ENCODE peak calls at places on chromosomes 16 and 17, in seven cellular contexts. Y is esophagus squamous epithelium, T is ovary, D is sigmoid colon, S is gastrocnemius medialis, I is NB4, V is tibial nerve. K is an unnamed sample.

GRCh38 chr17:63544467-63545301 is 5.6 kb upstream of the DCAF7 start:
- DNase-seq in T (no peak), V (no peak), Y (no peak), D (no peak), S (no peak), I (no peak), K (peak; percentile 67)

GRCh38 chr17:73389411-73389810 is 77.6 kb upstream of the CDC42EP4 start:
- DNase-seq in T (no peak), Y (no peak), V (no peak), I (no peak), D (no peak), S (no peak), K (no peak)

GRCh38 chr16:749010-749409 is 8.2 kb upstream of the CIAO3 start:
- DNase-seq in D (no peak), V (no peak), Y (no peak), T (no peak), S (no peak), I (no peak), K (no peak)

GRCh38 chr16:88976359-88977027 is 514 bp downstream of the CBFA2T3 start:
- DNase-seq in I (peak; percentile 56), Y (no peak), V (no peak), D (no peak), S (no peak), T (no peak), K (no peak)

GRCh38 chr17:40086150-40087044 is 14.0 kb downstream of the NR1D1 start:
- DNase-seq in V (no peak), I (peak; percentile 62), Y (no peak), D (no peak), T (peak; percentile 72), S (peak; percentile 62), K (peak; percentile 16)

GRCh38 chr17:66714046-66715023 is 120.6 kb upstream of the CACNG5 start:
- DNase-seq in T (no peak), I (no peak), V (no peak), D (no peak), Y (no peak), S (peak; percentile 24), K (peak; percentile 79)

GRCh38 chr16:31471875-31472558 is at the start of gene TGFB1I1:
- DNase-seq in T (peak; percentile 85), I (peak; percentile 87), S (no peak), V (peak; percentile 40), Y (no peak), D (peak; percentile 94), K (peak; percentile 94)

GRCh38 chr17:36673637-36674277 is 72.4 kb downstream of the MRM1 start:
- DNase-seq in S (no peak), Y (no peak), V (no peak), D (no peak), I (no peak), T (no peak), K (no peak)

GRCh38 chr16:84559311-84559932 is 55.0 kb upstream of the MEAK7 start:
- DNase-seq in D (no peak), T (no peak), Y (no peak), I (no peak), S (no peak), V (no peak), K (no peak)

GRCh38 chr16:77991701-77992100 is 30.6 kb upstream of the CLEC3A start:
- DNase-seq in V (no peak), D (no peak), Y (no peak), I (no peak), T (no peak), S (no peak), K (no peak)

GRCh38 chr17:27579304-27579703 is 51.7 kb upstream of the LGALS9 start:
- DNase-seq in I (no peak), V (no peak), S (no peak), Y (no peak), D (no peak), T (no peak), K (no peak)

GRCh38 chr17:63702223-63702577 is 2.3 kb upstream of the LIMD2 start:
- DNase-seq in Y (no peak), V (no peak), I (peak; percentile 89), T (no peak), D (no peak), S (no peak), K (no peak)

GRCh38 chr17:80969030-80969673 is 22.5 kb upstream of the CHMP6 start:
- DNase-seq in I (peak; percentile 81), S (no peak), V (no peak), Y (no peak), D (no peak), T (peak; percentile 36), K (no peak)

GRCh38 chr16:84976644-84977400 is 34.5 kb downstream of the ZDHHC7 start:
- DNase-seq in V (peak; percentile 51), D (peak; percentile 83), T (no peak), S (peak; percentile 52), I (no peak), Y (no peak), K (no peak)

GRCh38 chr17:47649153-47649971 is at the start of gene KPNB1:
- DNase-seq in T (peak; percentile 99), V (peak; percentile 98), D (peak; percentile 100), Y (peak; percentile 97), I (peak; percentile 100), S (peak; percentile 100), K (peak; percentile 100)
- TF ChIP-seq POLR2A in T (peak; percentile 56), V (peak; percentile 64), D (peak; percentile 46), Y (peak; percentile 31), I (peak; percentile 58), S (peak; percentile 75), K (no peak)

GRCh38 chr16:70018254-70018653 is 67.1 kb downstream of the CLEC18A start:
- DNase-seq in Y (no peak), S (no peak), D (no peak), V (no peak), I (peak; percentile 35), T (no peak), K (no peak)
- TF ChIP-seq CTCF in Y (peak; percentile 25), S (no peak), D (no peak), V (no peak), I (peak; percentile 36), T (no peak), K (no peak)

GRCh38 chr17:1047886-1048470 is 51.0 kb downstream of the TIMM22 start:
- DNase-seq in Y (no peak), T (no peak), I (no peak), V (no peak), D (no peak), S (no peak), K (no peak)

GRCh38 chr17:1047177-1047885 is 50.4 kb downstream of the TIMM22 start:
- DNase-seq in T (no peak), I (no peak), V (no peak), D (peak; percentile 87), S (no peak), Y (no peak), K (no peak)

GRCh38 chr17:1050246-1050995 is 53.5 kb downstream of the TIMM22 start:
- DNase-seq in Y (no peak), T (no peak), I (no peak), V (no peak), S (no peak), D (no peak), K (no peak)

GRCh38 chr17:1050996-1051925 is 54.3 kb downstream of the TIMM22 start:
- DNase-seq in S (no peak), D (no peak), T (no peak), I (no peak), V (no peak), Y (no peak), K (no peak)

DNA sequence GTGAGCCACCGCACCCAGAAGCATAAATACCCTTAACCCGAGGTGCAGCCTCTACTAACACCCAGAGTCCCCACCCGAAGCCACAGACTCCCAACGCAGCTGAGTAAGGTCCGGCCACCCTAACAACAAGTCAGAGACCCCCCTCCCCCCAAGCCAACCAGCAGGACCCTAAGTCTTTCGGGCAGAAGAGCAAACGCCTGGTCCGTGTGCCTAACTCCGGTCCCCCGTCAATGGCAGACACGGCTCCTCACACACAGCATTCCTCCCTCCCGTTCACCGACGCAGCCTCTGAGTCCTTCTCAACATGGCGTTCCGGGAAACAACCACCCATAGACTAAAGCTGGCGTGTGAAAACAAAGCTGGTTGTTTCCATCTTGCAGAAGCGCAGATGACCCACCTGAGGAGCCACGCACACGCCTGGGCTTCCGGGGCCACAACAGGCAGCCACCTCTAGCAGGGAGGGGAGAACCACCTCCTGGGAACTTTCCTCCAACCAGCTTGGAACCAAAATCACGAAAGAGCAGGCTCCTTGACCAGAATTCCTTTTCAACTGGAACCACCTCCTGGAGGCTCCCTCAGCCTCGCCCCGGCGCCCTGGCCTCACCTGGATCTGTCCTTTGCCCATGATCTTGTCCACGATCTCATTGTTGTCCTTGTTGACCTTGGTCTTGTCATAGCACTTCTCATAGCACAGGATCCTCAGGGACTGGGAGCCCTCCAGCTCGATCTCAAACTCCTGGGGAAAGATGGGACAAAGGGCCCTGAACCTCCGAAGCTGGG is 52.7 kb downstream of the TIMM22 start:
- DNase-seq in V (no peak), D (no peak), S (no peak), I (no peak), Y (no peak), T (no peak), K (no peak)
- TF ChIP-seq POLR2A in V (no peak), D (no peak), S (no peak), I (no peak), Y (no peak), T (no peak), K (no peak)

DNA sequence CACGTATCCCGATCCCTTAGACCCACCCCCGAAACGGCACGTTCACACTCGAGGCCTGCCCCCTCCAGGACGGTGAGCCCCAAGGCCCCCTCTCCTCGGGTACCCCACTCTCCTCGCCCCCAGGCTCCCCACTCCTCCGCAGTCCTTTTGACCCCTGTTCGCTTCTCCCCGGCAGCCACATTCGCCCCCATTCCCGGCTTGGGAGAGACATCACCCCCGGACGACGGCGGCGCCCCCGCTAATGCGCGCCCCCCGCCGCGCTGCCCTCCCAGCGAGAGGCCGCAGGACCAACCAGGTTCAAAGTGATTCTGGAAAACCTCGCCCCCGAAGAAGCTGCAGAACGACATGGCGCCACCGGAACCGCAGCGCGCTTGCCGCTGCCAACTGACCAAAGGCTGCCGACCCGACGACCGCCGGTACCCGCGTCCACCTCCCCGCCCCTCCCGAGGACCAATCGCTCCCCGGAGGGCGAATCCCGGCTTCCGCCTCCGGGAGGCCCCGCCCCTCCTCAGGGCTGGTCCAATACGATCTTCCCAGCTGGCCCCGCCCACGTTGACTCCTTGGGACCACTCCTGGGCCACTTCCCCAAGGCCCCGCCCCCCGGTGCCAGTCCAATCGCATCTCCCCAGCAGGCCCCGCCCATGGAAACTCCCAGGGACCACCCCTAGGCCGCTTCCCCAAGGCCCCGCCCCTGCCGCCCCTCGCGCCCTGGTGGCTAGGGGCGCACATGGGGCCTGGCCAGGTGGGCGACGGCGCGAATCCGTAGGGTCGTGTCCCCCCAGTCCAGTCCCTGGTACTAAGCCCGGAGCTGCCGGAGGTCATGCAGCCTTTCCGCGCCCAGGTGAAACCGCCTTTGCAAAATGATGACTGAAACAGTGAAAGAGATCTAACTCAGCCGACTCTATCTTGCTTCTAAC is at the start of gene MSRB1:
- DNase-seq in T (peak; percentile 100), D (peak; percentile 100), I (peak; percentile 98), Y (peak; percentile 95), V (peak; percentile 100), S (peak; percentile 100), K (peak; percentile 99)
- TF ChIP-seq CTCF in T (no peak), D (no peak), I (no peak), Y (no peak), V (no peak), S (no peak), K (no peak)